ENCODE peak calls at places on chromosome 6, in six cellular contexts. B, U, Z, I, J and D are unnamed samples. For H3K9me3, the result is how much of the 10 kb centered on the place peaks cover.

GRCh38 chr6:12516070-12516469 is 200.5 kb upstream of the PHACTR1 start:
- DNase-seq in B (peak), U (no peak), Z (no peak), I (no peak), J (no peak), D (peak)

GRCh38 chr6:45661667-45662066 is 283.9 kb upstream of the SUPT3H start:
- DNase-seq in B (peak), U (peak), Z (no peak), I (no peak), J (no peak), D (no peak)

GRCh38 chr6:32096394-32097258 is 12.5 kb downstream of the TNXB start:
- DNase-seq in B (no peak), U (no peak), Z (no peak), I (no peak), J (no peak), D (no peak)

GRCh38 chr6:143429970-143430369 is 20.5 kb downstream of the ADAT2 start:
- DNase-seq in B (no peak), U (no peak), Z (peak), I (no peak), J (no peak), D (no peak)

GRCh38 chr6:80489911-80490635 is 383.6 kb downstream of the BCKDHB start:
- DNase-seq in B (no peak), U (peak), Z (no peak), I (no peak), J (no peak), D (no peak)

GRCh38 chr6:47741807-47742206 is 40.0 kb upstream of the OPN5 start:
- DNase-seq in B (no peak), U (peak), Z (no peak), I (no peak), J (no peak), D (peak)

GRCh38 chr6:151002562-151002961 is 137.1 kb downstream of the MTHFD1L start:
- DNase-seq in B (peak), U (no peak), Z (no peak), I (no peak), J (no peak), D (no peak)

GRCh38 chr6:166360243-166361079 is 18.1 kb upstream of the SFT2D1 start:
- DNase-seq in B (no peak), U (peak), Z (no peak), I (no peak), J (no peak), D (no peak)

GRCh38 chr6:110822248-110822647 is 7.0 kb upstream of the CDK19 start:
- DNase-seq in B (peak), U (no peak), Z (no peak), I (no peak), J (no peak), D (no peak)

GRCh38 chr6:144723431-144723830 is 438.3 kb downstream of the UTRN start:
- DNase-seq in B (no peak), U (no peak), Z (no peak), I (no peak), J (no peak), D (no peak)

GRCh38 chr6:41462980-41463930 is 82.9 kb upstream of the FOXP4 start:
- DNase-seq in B (peak), U (peak), Z (no peak), I (no peak), J (no peak), D (peak)

GRCh38 chr6:50998905-50999304 is 180.2 kb downstream of the TFAP2B start:
- DNase-seq in B (no peak), U (no peak), Z (no peak), I (no peak), J (no peak), D (no peak)

GRCh38 chr6:164109770-164110140 is 695.2 kb downstream of the QKI start:
- DNase-seq in B (no peak), U (no peak), Z (no peak), I (no peak), J (no peak), D (no peak)

GRCh38 chr6:127346512-127346911 is 3.1 kb upstream of the ECHDC1 start:
- DNase-seq in B (no peak), U (no peak), Z (no peak), I (no peak), J (no peak), D (no peak)

DNA sequence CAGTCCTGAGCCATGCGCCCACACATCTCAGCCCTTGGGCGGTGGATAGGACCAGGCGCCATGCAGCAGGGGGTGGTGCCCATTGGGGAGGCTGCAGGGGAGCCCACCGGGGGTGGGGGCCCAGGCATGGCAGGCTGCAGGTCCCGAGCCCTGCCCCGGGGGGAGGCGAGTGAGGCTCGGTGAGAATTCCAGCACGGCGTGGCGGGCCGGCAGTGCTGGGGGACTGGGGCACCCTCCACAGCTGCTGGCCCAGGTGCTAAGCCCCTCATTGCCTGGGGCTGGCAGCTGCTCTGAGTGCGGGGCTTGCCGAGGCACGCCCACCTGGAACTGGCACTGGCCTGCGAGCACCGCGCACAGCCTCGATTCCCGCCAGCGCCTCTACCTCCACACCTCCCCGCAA is 21.6 kb upstream of the PRL start:
- DNase-seq in B (no peak), U (no peak), Z (no peak), I (no peak), J (no peak), D (no peak)
- H3K9me3 ChIP-seq in B (under half), U (under half), Z (under half), I (under half), J (under half), D (under half)

DNA sequence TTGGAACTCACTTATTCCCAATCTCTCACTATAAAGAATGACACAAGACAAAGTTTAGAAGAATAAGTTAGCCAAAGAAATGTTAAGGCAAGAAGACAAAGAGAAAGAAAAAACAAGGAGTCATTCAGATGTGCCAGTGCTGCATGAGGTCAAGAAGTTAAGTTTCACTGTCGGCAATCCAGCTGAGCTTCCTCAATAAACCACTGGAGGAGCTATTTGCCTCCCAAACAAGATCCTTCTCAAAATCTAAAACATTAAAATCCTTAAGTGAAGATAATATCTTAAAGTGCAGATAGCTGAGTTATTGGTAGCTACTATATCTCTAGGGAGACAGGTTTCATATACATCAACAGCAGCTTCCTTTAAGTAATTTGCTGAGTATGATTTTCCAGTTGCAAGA is 512.3 kb downstream of the HDGFL1 start:
- DNase-seq in B (peak), U (no peak), Z (no peak), I (no peak), J (no peak), D (no peak)
- H3K9me3 ChIP-seq in B (under half), U (under half), Z (under half), I (under half), J (under half), D (under half)

GRCh38 chr6:157755032-157755751 is 67.9 kb upstream of the SNX9 start:
- DNase-seq in B (no peak), U (peak), Z (no peak), I (no peak), J (no peak), D (no peak)

GRCh38 chr6:157754351-157754750 is 68.7 kb upstream of the SNX9 start:
- DNase-seq in B (no peak), U (no peak), Z (no peak), I (no peak), J (no peak), D (no peak)

GRCh38 chr6:157751547-157752200 is 71.4 kb upstream of the SNX9 start:
- DNase-seq in B (no peak), U (no peak), Z (no peak), I (no peak), J (no peak), D (no peak)

GRCh38 chr6:157755752-157756411 is 67.2 kb upstream of the SNX9 start:
- DNase-seq in B (no peak), U (no peak), Z (no peak), I (no peak), J (no peak), D (no peak)

GRCh38 chr6:157753291-157753690 is 69.8 kb upstream of the SNX9 start:
- DNase-seq in B (no peak), U (peak), Z (no peak), I (no peak), J (no peak), D (no peak)
- H3K9me3 ChIP-seq in B (under half), U (under half), Z (under half), I (under half), J (under half), D (under half)

GRCh38 chr6:167644404-167645132 is 182.1 kb upstream of the AFDN start:
- DNase-seq in B (no peak), U (no peak), Z (no peak), I (no peak), J (no peak), D (no peak)
- H3K9me3 ChIP-seq in B (under half), U (under half), Z (under half), I (under half), J (under half), D (under half)

GRCh38 chr6:107405002-107405401 is 54.4 kb downstream of the PDSS2 start:
- DNase-seq in B (no peak), U (no peak), Z (no peak), I (no peak), J (no peak), D (no peak)
- H3K9me3 ChIP-seq in B (under half), U (under half), Z (under half), I (under half), J (under half), D (under half)

DNA sequence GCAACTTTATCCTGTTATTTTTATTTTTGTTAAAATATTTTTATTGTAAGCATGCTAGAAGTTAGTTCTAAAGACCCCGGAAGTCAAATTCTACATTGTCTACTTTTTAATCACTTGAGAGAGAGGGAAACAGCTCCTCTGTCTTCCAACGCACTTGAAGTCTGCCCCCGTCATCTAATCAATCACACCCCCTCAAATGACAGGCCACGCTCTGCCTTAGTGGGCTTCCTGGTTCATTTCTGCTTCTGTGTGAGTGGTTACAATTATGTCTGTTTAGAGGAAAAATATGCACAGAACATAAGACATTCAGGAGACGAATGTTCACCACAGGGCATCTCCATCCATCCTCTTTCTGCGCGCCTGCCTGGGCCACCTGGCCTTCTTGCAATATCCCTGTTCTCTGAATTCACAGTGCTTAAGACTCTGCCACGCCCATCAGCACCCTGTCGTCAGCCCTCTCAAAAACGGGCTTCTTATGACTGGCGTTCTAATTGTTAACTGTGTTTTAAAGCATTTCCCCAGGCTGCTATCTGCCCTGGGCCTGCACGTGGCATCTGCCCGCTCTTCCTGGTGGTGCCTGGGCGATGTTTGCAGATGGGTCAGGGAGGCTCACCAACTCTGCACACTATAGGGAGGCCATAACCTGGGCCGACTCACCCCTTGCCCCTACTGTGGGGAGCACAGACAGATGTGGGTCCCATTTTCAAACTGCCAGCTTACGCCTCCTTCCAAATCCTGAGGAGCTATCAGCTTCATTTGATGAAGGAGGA is 15.4 kb downstream of the DACT2 start:
- DNase-seq in B (no peak), U (no peak), Z (no peak), I (no peak), J (no peak), D (no peak)
- H3K9me3 ChIP-seq in B (under half), U (under half), Z (under half), I (under half), J (under half), D (under half)

GRCh38 chr6:13952101-13952500 is 27.3 kb downstream of the RNF182 start:
- DNase-seq in B (no peak), U (no peak), Z (no peak), I (no peak), J (no peak), D (no peak)

GRCh38 chr6:13953061-13953705 is 28.4 kb downstream of the RNF182 start:
- DNase-seq in B (peak), U (peak), Z (no peak), I (no peak), J (no peak), D (no peak)

GRCh38 chr6:13943943-13944342 is 19.2 kb downstream of the RNF182 start:
- DNase-seq in B (no peak), U (no peak), Z (no peak), I (no peak), J (no peak), D (no peak)

GRCh38 chr6:13946506-13946905 is 21.8 kb downstream of the RNF182 start:
- DNase-seq in B (no peak), U (peak), Z (no peak), I (no peak), J (no peak), D (no peak)

DNA sequence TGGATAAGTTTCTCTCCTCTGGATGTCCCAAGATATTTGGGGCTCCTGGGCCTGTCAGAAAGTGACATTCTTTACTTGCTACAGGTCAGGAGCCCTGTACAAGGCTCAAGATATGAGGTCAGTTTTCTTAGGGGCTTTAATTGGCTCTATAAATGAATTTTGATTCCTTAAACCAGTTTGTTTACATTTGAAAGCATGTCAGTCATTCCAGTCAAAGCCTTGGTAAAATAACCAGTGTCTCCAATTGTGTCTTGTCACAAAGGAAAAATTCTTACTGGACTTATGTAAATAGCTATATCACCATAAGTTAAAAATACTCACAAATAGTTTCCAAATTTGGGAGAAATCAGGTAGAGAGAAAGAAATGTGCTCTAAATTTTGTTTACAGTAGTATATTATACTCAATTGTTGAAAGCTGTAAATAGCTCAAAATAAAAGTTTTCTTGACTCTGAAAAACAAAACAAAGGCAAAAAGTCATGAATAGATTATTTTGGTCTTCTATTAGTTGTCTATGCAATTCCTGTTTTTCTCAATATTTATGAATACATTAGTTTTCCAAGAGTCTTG is 22.9 kb downstream of the RNF182 start:
- DNase-seq in B (peak), U (peak), Z (no peak), I (no peak), J (no peak), D (no peak)
- H3K9me3 ChIP-seq in B (under half), U (under half), Z (under half), I (under half), J (under half), D (under half)

GRCh38 chr6:8993111-8993510 is 557.8 kb upstream of the SLC35B3 start:
- DNase-seq in B (no peak), U (no peak), Z (no peak), I (no peak), J (no peak), D (no peak)
- H3K9me3 ChIP-seq in B (under half), U (under half), Z (under half), I (under half), J (under half), D (under half)

DNA sequence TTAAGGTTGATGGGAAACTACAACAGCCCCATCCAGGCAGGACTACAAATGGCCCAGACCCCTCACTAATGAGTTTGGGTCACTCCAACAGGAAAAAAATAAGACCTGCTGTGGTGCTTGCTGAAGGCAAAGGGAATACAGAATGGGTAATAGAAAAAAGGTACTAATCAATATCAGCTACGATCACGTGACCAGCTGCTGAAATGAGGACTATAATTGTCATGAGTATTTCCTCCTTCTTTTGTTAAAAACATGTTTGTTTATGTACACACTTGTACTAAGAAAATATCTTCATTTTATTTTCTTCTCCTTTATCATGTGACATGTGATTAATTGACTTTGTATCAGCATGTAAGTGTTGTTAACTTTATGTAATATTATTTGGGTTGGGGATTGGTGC is 199.9 kb downstream of the GJA1 start:
- DNase-seq in B (no peak), U (no peak), Z (no peak), I (no peak), J (no peak), D (no peak)
- H3K9me3 ChIP-seq in B (under half), U (under half), Z (under half), I (under half), J (under half), D (under half)